ENCODE peak calls at places on chromosome 17, in four cellular contexts. T is A172, G is occipital lobe, E is fibroblast of mammary gland. C is an unnamed sample.

GRCh38 chr17:17152385-17152784 is 53.7 kb downstream of the PLD6 start:
- DNase-seq in T (peak; percentile 73), G (no peak), E (no peak), C (peak; percentile 43)

GRCh38 chr17:42016411-42016831 is 818 bp downstream of the DNAJC7 start:
- DNase-seq in T (no peak), G (no peak), E (no peak), C (no peak)

GRCh38 chr17:38885728-38886642 is 16.1 kb downstream of the LASP1 start:
- DNase-seq in T (no peak), G (peak; percentile 59), E (peak; percentile 36), C (peak; percentile 34)

GRCh38 chr17:62800580-62800979 is 7.5 kb downstream of the MARCHF10 start:
- DNase-seq in T (no peak), G (no peak), E (no peak), C (no peak)

GRCh38 chr17:61510237-61510636 is 58.0 kb downstream of the TBX4 start:
- DNase-seq in T (no peak), G (no peak), E (no peak), C (no peak)

GRCh38 chr17:28335959-28336871 is 654 bp downstream of the TNFAIP1 start:
- DNase-seq in T (peak; percentile 93), G (no peak), E (peak; percentile 79), C (peak; percentile 65)

GRCh38 chr17:13671771-13672170 is 70.0 kb upstream of the HS3ST3A1 start:
- DNase-seq in T (peak; percentile 77), G (no peak), E (peak; percentile 62), C (peak; percentile 48)

GRCh38 chr17:66900126-66901010 is 64.1 kb upstream of the CACNG4 start:
- DNase-seq in T (peak; percentile 32), G (no peak), E (peak; percentile 24), C (no peak)

GRCh38 chr17:31549121-31549524 is 157.6 kb downstream of the RAB11FIP4 start:
- DNase-seq in T (peak; percentile 37), G (no peak), E (peak; percentile 24), C (peak; percentile 73)

GRCh38 chr17:7340179-7340578 is 3.9 kb downstream of the ACAP1 start:
- DNase-seq in T (no peak), G (no peak), E (peak; percentile 44), C (no peak)

GRCh38 chr17:31394544-31394943 is 3.1 kb downstream of the RAB11FIP4 start:
- DNase-seq in T (peak; percentile 28), G (peak; percentile 25), E (peak; percentile 63), C (no peak)

GRCh38 chr17:80961931-80962330 is 29.7 kb upstream of the CHMP6 start:
- DNase-seq in T (no peak), G (no peak), E (no peak), C (no peak)

GRCh38 chr17:77281024-77281903 is 140.5 kb downstream of the SEC14L1 start:
- DNase-seq in T (no peak), G (no peak), E (no peak), C (no peak)

GRCh38 chr17:44807093-44807816 is 22.8 kb downstream of the GJC1 start:
- DNase-seq in T (no peak), G (no peak), E (no peak), C (no peak)

GRCh38 chr17:20091161-20092029 is 82.2 kb downstream of the SPECC1 start:
- DNase-seq in T (no peak), G (no peak), E (peak; percentile 93), C (no peak)

GRCh38 chr17:61065263-61065773 is 334.3 kb upstream of the TBX2 start:
- DNase-seq in T (peak; percentile 45), G (no peak), E (peak; percentile 44), C (no peak)

GRCh38 chr17:51455931-51456330 is 195.6 kb downstream of the UTP18 start:
- DNase-seq in T (peak; percentile 41), G (no peak), E (no peak), C (no peak)

GRCh38 chr17:75535871-75536270 is 10.4 kb downstream of the LLGL2 start:
- DNase-seq in T (no peak), G (no peak), E (no peak), C (no peak)

GRCh38 chr17:47812146-47812920 is 9.3 kb downstream of the OSBPL7 start:
- DNase-seq in T (no peak), G (no peak), E (no peak), C (no peak)

GRCh38 chr17:78829477-78829876 is 11.1 kb downstream of the USP36 start:
- DNase-seq in T (no peak), G (no peak), E (no peak), C (no peak)

GRCh38 chr17:55895112-55895759 is 144.4 kb downstream of the PCTP start:
- DNase-seq in T (no peak), G (no peak), E (peak; percentile 2), C (no peak)

GRCh38 chr17:81170727-81171494 is 4.9 kb upstream of the AATK start:
- DNase-seq in T (no peak), G (no peak), E (no peak), C (no peak)

GRCh38 chr17:75346906-75347305 is 57.7 kb upstream of the SLC25A19 start:
- DNase-seq in T (peak; percentile 41), G (no peak), E (peak; percentile 63), C (no peak)

GRCh38 chr17:17783825-17784598 is 52.8 kb downstream of the SREBF1 start:
- DNase-seq in T (no peak), G (peak; percentile 42), E (peak; percentile 40), C (peak; percentile 63)

GRCh38 chr17:12600349-12600748 is 65.3 kb upstream of the MYOCD start:
- DNase-seq in T (no peak), G (no peak), E (no peak), C (no peak)

GRCh38 chr17:79852748-79853147 is 13.5 kb upstream of the CBX4 start:
- DNase-seq in T (peak; percentile 62), G (no peak), E (peak; percentile 50), C (no peak)

GRCh38 chr17:78001182-78001581 is 42.7 kb downstream of the TNRC6C start:
- DNase-seq in T (no peak), G (no peak), E (no peak), C (no peak)

GRCh38 chr17:17693253-17693954 is 12.1 kb downstream of the RAI1 start:
- DNase-seq in T (peak; percentile 53), G (peak; percentile 46), E (no peak), C (peak; percentile 56)

GRCh38 chr17:72538921-72539352 is 418.1 kb downstream of the SOX9 start:
- DNase-seq in T (no peak), G (no peak), E (no peak), C (no peak)

GRCh38 chr17:61947367-61948078 is 19.7 kb upstream of the INTS2 start:
- DNase-seq in T (no peak), G (no peak), E (no peak), C (no peak)

GRCh38 chr17:54261465-54261864 is 438.7 kb downstream of the KIF2B start:
- DNase-seq in T (no peak), G (no peak), E (no peak), C (no peak)

GRCh38 chr17:72555052-72555451 is 434.2 kb downstream of the SOX9 start:
- DNase-seq in T (no peak), G (no peak), E (no peak), C (no peak)

GRCh38 chr17:75812096-75813001 is 27.7 kb downstream of the UNK start:
- DNase-seq in T (no peak), G (no peak), E (no peak), C (no peak)

GRCh38 chr17:50151937-50152547 is 1.6 kb upstream of the PPP1R9B start:
- DNase-seq in T (peak; percentile 96), G (peak; percentile 90), E (peak; percentile 86), C (peak; percentile 87)